ENCODE peak calls at places on chromosome 16, in nine cellular contexts. B is adrenal gland, Y is psoas muscle, J is uterus, H is gastrocnemius medialis, U is body of pancreas, N is sigmoid colon, X is lower lobe of right lung, K is ovary. G is an unnamed sample. For H3K4me1, the result is how much of the 10 kb centered on the place peaks cover.

GRCh38 chr16:66798162-66798561 is 3.2 kb downstream of the TERB1 start:
- DNase-seq in N (no peak), X (no peak), U (no peak), K (no peak), J (no peak), B (no peak), Y (no peak), H (no peak), G (no peak)

GRCh38 chr16:50838165-50838564 is 96.3 kb downstream of the CYLD start:
- DNase-seq in Y (no peak), K (no peak), B (no peak), H (no peak), N (no peak), J (no peak), U (no peak), X (no peak), G (no peak)

GRCh38 chr16:87593710-87594258 is 8.5 kb upstream of the JPH3 start:
- DNase-seq in K (no peak), B (no peak), J (no peak), N (no peak), H (no peak), Y (no peak), U (no peak), X (no peak), G (no peak)

GRCh38 chr16:50548659-50549560 is 714 bp downstream of the NKD1 start:
- DNase-seq in H (no peak), U (peak), B (peak), X (peak), N (peak), K (peak), Y (no peak), J (peak), G (peak)

GRCh38 chr16:81511371-81511770 is 66.8 kb downstream of the CMIP start:
- DNase-seq in B (no peak), K (no peak), J (no peak), Y (no peak), N (no peak), H (no peak), U (no peak), X (no peak), G (no peak)

GRCh38 chr16:88599825-88600538 is 29.8 kb downstream of the ZC3H18 start:
- DNase-seq in J (peak), U (no peak), Y (no peak), X (peak), H (no peak), B (no peak), K (peak), N (peak), G (no peak)

GRCh38 chr16:66004706-66005105 is 361.8 kb upstream of the CDH5 start:
- DNase-seq in U (no peak), N (no peak), J (peak), K (no peak), B (no peak), H (no peak), X (no peak), Y (no peak), G (no peak)

GRCh38 chr16:278863-279366 is 1.5 kb upstream of the ARHGDIG start:
- DNase-seq in X (no peak), K (no peak), B (no peak), H (no peak), U (peak), Y (no peak), N (no peak), J (no peak), G (peak)

GRCh38 chr16:22313876-22314470 is 16.8 kb downstream of the POLR3E start:
- DNase-seq in H (no peak), K (no peak), B (peak), Y (no peak), U (no peak), J (peak), N (no peak), X (no peak), G (no peak)

GRCh38 chr16:11795887-11796226 is 1.2 kb downstream of the ZC3H7A start:
- DNase-seq in X (no peak), H (no peak), K (no peak), B (no peak), J (no peak), Y (no peak), N (no peak), U (no peak), G (no peak)

GRCh38 chr16:11797166-11797956 is at the start of gene ZC3H7A:
- DNase-seq in H (peak), N (peak), X (peak), U (peak), K (peak), B (peak), J (peak), Y (peak), G (peak)

GRCh38 chr16:11794991-11795886 is 1.8 kb downstream of the ZC3H7A start:
- DNase-seq in J (no peak), X (no peak), Y (no peak), B (no peak), K (no peak), N (no peak), U (no peak), H (no peak), G (no peak)

GRCh38 chr16:11797957-11798299 is 870 bp upstream of the ZC3H7A start:
- DNase-seq in Y (no peak), X (no peak), J (no peak), B (peak), K (peak), U (no peak), N (no peak), H (no peak), G (no peak)

GRCh38 chr16:11796227-11797165 is 562 bp downstream of the ZC3H7A start:
- DNase-seq in H (peak), N (peak), B (peak), J (peak), Y (peak), U (peak), X (peak), K (peak), G (peak)
- H3K4me1 ChIP-seq in H (half or more), N (half or more), B (half or more), J (under half), Y (half or more), U (half or more), X (half or more), K (under half), G (half or more)

GRCh38 chr16:12185563-12185962 is 209.0 kb downstream of the SNX29 start:
- DNase-seq in X (no peak), J (no peak), U (no peak), K (no peak), B (no peak), Y (no peak), N (no peak), H (no peak), G (no peak)

GRCh38 chr16:12177643-12178042 is 201.1 kb downstream of the SNX29 start:
- DNase-seq in J (no peak), B (no peak), N (no peak), X (no peak), K (no peak), Y (no peak), U (no peak), H (no peak), G (no peak)

GRCh38 chr16:12178251-12178990 is 201.9 kb downstream of the SNX29 start:
- DNase-seq in B (no peak), H (peak), X (no peak), U (peak), K (peak), J (peak), Y (peak), N (peak), G (no peak)

GRCh38 chr16:12184419-12184831 is 207.9 kb downstream of the SNX29 start:
- DNase-seq in U (no peak), X (no peak), Y (no peak), N (no peak), H (no peak), K (no peak), B (no peak), J (no peak), G (no peak)

DNA sequence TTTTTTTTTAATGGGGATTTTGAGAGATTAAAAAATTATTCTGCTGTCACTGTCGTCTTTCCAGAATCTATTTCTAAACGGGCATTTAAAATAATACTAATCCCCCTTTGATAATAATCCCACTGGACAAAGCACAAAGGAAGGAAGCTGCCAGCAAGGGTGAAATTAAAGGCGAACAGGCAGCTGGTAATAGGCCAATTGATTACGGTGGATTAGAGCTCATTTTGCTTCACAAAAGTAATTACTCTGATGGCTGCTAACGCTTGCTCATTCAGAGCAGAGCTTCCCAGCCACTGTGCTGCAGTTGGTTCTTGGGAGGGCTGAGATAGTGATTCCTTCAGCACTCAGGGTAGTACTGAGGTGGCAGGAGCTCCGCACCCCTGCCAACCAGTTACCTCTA is 205.7 kb downstream of the SNX29 start:
- DNase-seq in X (no peak), U (no peak), B (no peak), K (no peak), H (no peak), J (no peak), Y (no peak), N (no peak), G (no peak)
- H3K27ac ChIP-seq in X (no peak), U (no peak), B (no peak), K (no peak), H (no peak), J (no peak), Y (no peak), N (no peak), G (no peak)

GRCh38 chr16:56190903-56191806 is at the start of gene GNAO1:
- DNase-seq in B (peak), K (peak), H (peak), Y (peak), U (peak), J (peak), X (peak), N (peak), G (peak)
- H3K4me3 ChIP-seq in B (peak), K (peak), H (peak), Y (peak), U (peak), J (peak), X (peak), N (peak), G (peak)

GRCh38 chr16:68117884-68118283 is 32.7 kb downstream of the NFATC3 start:
- DNase-seq in Y (no peak), U (no peak), J (no peak), B (no peak), K (no peak), H (no peak), N (no peak), X (no peak), G (no peak)
- H3K4me1 ChIP-seq in Y (under half), U (under half), J (under half), B (under half), K (under half), H (half or more), N (under half), X (half or more), G (half or more)

G was measured in CD4-positive, alpha-beta memory T cell.